ENCODE peak calls at places on chromosomes 11 and 22, in five cellular contexts. One of them, this sample, is unnamed.

GRCh38 chr22:30190619-30191018 is 55.9 kb downstream of the LIF start:
- DNase-seq in EH: no peak
- DNase-seq in nucleus accumbens: no peak
- DNase-seq in glomerular endothelial cell: no peak
- DNase-seq in IMR-90: no peak
- DNase-seq in this sample: no peak

GRCh38 chr11:115333106-115333505 is 171.1 kb downstream of the CADM1 start:
- DNase-seq in EH: peak
- DNase-seq in nucleus accumbens: no peak
- DNase-seq in glomerular endothelial cell: no peak
- DNase-seq in IMR-90: peak
- DNase-seq in this sample: no peak

GRCh38 chr11:99509863-99510262 is 489.1 kb downstream of the CNTN5 start:
- DNase-seq in EH: no peak
- DNase-seq in nucleus accumbens: no peak
- DNase-seq in glomerular endothelial cell: no peak
- DNase-seq in IMR-90: no peak
- DNase-seq in this sample: no peak

GRCh38 chr11:80107415-80107814 is 666.6 kb upstream of the TENM4 start:
- DNase-seq in EH: peak
- DNase-seq in nucleus accumbens: no peak
- DNase-seq in glomerular endothelial cell: no peak
- DNase-seq in IMR-90: no peak
- DNase-seq in this sample: no peak

GRCh38 chr11:1226981-1227550 is 4.2 kb downstream of the MUC5B start:
- DNase-seq in EH: no peak
- DNase-seq in nucleus accumbens: no peak
- DNase-seq in glomerular endothelial cell: no peak
- DNase-seq in IMR-90: peak
- DNase-seq in this sample: no peak

GRCh38 chr11:121889168-121889567 is 226.8 kb downstream of the BLID start:
- DNase-seq in EH: peak
- DNase-seq in nucleus accumbens: no peak
- DNase-seq in glomerular endothelial cell: no peak
- DNase-seq in IMR-90: peak
- DNase-seq in this sample: no peak

GRCh38 chr22:50105529-50106100 is 15.8 kb downstream of the MOV10L1 start:
- DNase-seq in EH: peak
- DNase-seq in nucleus accumbens: no peak
- DNase-seq in glomerular endothelial cell: no peak
- DNase-seq in IMR-90: peak
- DNase-seq in this sample: no peak

GRCh38 chr22:45977003-45977395 is at the start of gene WNT7B:
- DNase-seq in EH: no peak
- DNase-seq in nucleus accumbens: no peak
- DNase-seq in glomerular endothelial cell: no peak
- DNase-seq in IMR-90: no peak
- DNase-seq in this sample: no peak

GRCh38 chr11:123166095-123166559 is 28.9 kb downstream of the CLMP start:
- DNase-seq in EH: peak
- DNase-seq in nucleus accumbens: no peak
- DNase-seq in glomerular endothelial cell: no peak
- DNase-seq in IMR-90: peak
- DNase-seq in this sample: no peak

GRCh38 chr11:109040303-109040702 is 375.4 kb downstream of the DDX10 start:
- DNase-seq in EH: no peak
- DNase-seq in nucleus accumbens: no peak
- DNase-seq in glomerular endothelial cell: no peak
- DNase-seq in IMR-90: no peak
- DNase-seq in this sample: no peak

GRCh38 chr11:106950067-106950491 is 68.2 kb downstream of the GUCY1A2 start:
- DNase-seq in EH: peak
- DNase-seq in nucleus accumbens: no peak
- DNase-seq in glomerular endothelial cell: no peak
- DNase-seq in IMR-90: no peak
- DNase-seq in this sample: no peak

GRCh38 chr11:134640536-134640935 is 228.5 kb upstream of the B3GAT1 start:
- DNase-seq in EH: no peak
- DNase-seq in nucleus accumbens: no peak
- DNase-seq in glomerular endothelial cell: no peak
- DNase-seq in IMR-90: no peak
- DNase-seq in this sample: no peak

GRCh38 chr11:115297330-115297729 is 206.9 kb downstream of the CADM1 start:
- DNase-seq in EH: no peak
- DNase-seq in nucleus accumbens: no peak
- DNase-seq in glomerular endothelial cell: no peak
- DNase-seq in IMR-90: no peak
- DNase-seq in this sample: no peak

GRCh38 chr11:1125803-1126202 is 31.9 kb upstream of the MUC5AC start:
- DNase-seq in EH: no peak
- DNase-seq in nucleus accumbens: no peak
- DNase-seq in glomerular endothelial cell: no peak
- DNase-seq in IMR-90: no peak
- DNase-seq in this sample: no peak

GRCh38 chr11:8011981-8012444 is 24.9 kb downstream of the EIF3F start:
- DNase-seq in EH: peak
- DNase-seq in nucleus accumbens: no peak
- DNase-seq in glomerular endothelial cell: no peak
- DNase-seq in IMR-90: peak
- DNase-seq in this sample: no peak

GRCh38 chr22:46576556-46577351 is 39.3 kb upstream of the CELSR1 start:
- DNase-seq in EH: peak
- DNase-seq in nucleus accumbens: peak
- DNase-seq in glomerular endothelial cell: no peak
- DNase-seq in IMR-90: peak
- DNase-seq in this sample: no peak

GRCh38 chr11:83600656-83601055 is 314.5 kb upstream of the CCDC90B start:
- DNase-seq in EH: no peak
- DNase-seq in nucleus accumbens: no peak
- DNase-seq in glomerular endothelial cell: no peak
- DNase-seq in IMR-90: no peak
- DNase-seq in this sample: no peak

This sample was measured in pulmonary artery endothelial cell.